ENCODE peak calls at places on chromosomes 4 and X, in seven cellular contexts. T, J, F, G, B, N and U are unnamed samples.

GRCh38 chrX:24221872-24222271 is 72.3 kb downstream of the ZFX start:
- DNase-seq in T (no peak), J (no peak), F (no peak), G (no peak), B (no peak), N (no peak), U (no peak)

GRCh38 chr4:105966046-105966445 is 70.8 kb downstream of the NPNT start:
- DNase-seq in T (peak; percentile 27), J (no peak), F (no peak), G (no peak), B (no peak), N (no peak), U (no peak)

GRCh38 chr4:173917255-173917960 is 366.1 kb downstream of the FBXO8 start:
- DNase-seq in T (peak; percentile 37), J (no peak), F (no peak), G (no peak), B (no peak), N (no peak), U (no peak)

GRCh38 chr4:145847764-145848163 is 90.9 kb downstream of the ZNF827 start:
- DNase-seq in T (no peak), J (no peak), F (no peak), G (no peak), B (no peak), N (no peak), U (no peak)

GRCh38 chrX:3244203-3244743 is 102.2 kb downstream of the MXRA5 start:
- DNase-seq in T (no peak), J (no peak), F (no peak), G (no peak), B (no peak), N (no peak), U (no peak)

GRCh38 chr4:161061046-161061445 is 1102.8 kb downstream of the FSTL5 start:
- DNase-seq in T (no peak), J (peak; percentile 1), F (no peak), G (no peak), B (no peak), N (no peak), U (no peak)

GRCh38 chr4:139532951-139533350 is 23.1 kb downstream of the SETD7 start:
- DNase-seq in T (no peak), J (no peak), F (no peak), G (no peak), B (no peak), N (no peak), U (no peak)

GRCh38 chrX:154714925-154715324 is 36.0 kb downstream of the GAB3 start:
- DNase-seq in T (peak; percentile 60), J (peak; percentile 63), F (peak; percentile 53), G (no peak), B (peak; percentile 62), N (peak; percentile 12), U (peak; percentile 23)

GRCh38 chr4:165440415-165440882 is 61.6 kb downstream of the CPE start:
- DNase-seq in T (peak; percentile 21), J (peak; percentile 36), F (peak; percentile 4), G (no peak), B (no peak), N (peak; percentile 23), U (peak; percentile 42)

GRCh38 chr4:176475091-176475490 is 155.3 kb downstream of the SPCS3 start:
- DNase-seq in T (no peak), J (no peak), F (no peak), G (no peak), B (no peak), N (no peak), U (no peak)

GRCh38 chrX:110146521-110146920 is 143.6 kb downstream of the TMEM164 start:
- DNase-seq in T (peak; percentile 65), J (peak; percentile 55), F (peak; percentile 55), G (peak; percentile 36), B (peak; percentile 66), N (peak; percentile 45), U (peak; percentile 8)

GRCh38 chr4:15110120-15110571 is 107.9 kb downstream of the CPEB2 start:
- DNase-seq in T (no peak), J (no peak), F (no peak), G (no peak), B (no peak), N (no peak), U (no peak)

GRCh38 chr4:133464311-133464710 is 315.2 kb downstream of the PCDH10 start:
- DNase-seq in T (no peak), J (no peak), F (no peak), G (no peak), B (no peak), N (no peak), U (no peak)

GRCh38 chr4:32102941-32103340 is 1382.8 kb downstream of the PCDH7 start:
- DNase-seq in T (no peak), J (no peak), F (no peak), G (no peak), B (no peak), N (no peak), U (no peak)

DNA sequence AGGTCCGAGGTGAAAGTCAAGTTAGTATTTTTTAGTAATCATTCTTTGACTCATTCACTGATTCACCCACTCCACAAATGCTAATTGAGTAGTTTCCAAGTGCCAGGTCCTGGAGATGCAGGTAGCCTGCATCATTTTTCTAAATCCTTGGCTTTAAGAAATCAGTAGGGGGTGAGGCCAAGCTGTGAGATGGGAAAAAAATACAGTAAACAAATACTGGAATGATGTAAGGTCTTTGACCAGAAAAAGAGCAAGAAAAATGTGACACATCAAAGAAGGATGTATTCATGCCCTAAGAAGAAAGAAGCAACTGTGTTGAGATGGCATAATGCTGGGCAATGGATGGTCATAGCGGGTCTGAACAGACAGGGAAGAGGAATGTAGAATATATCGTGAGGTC is 1386.6 kb downstream of the PCDH7 start:
- DNase-seq in T (no peak), J (no peak), F (peak; percentile 0), G (no peak), B (no peak), N (no peak), U (no peak)
- TF ChIP-seq REST in T (no peak), J (no peak), F (no peak), G (no peak), B (no peak), N (no peak), U (no peak)

GRCh38 chrX:127457161-127457560 is 595.0 kb downstream of the ACTRT1 start:
- DNase-seq in T (no peak), J (no peak), F (no peak), G (no peak), B (no peak), N (no peak), U (no peak)
- TF ChIP-seq REST in T (no peak), J (no peak), F (no peak), G (no peak), B (no peak), N (no peak), U (no peak)

GRCh38 chr4:82951196-82951595 is 50.7 kb downstream of the THAP9 start:
- DNase-seq in T (no peak), J (no peak), F (no peak), G (no peak), B (no peak), N (no peak), U (no peak)
- TF ChIP-seq REST in T (no peak), J (no peak), F (no peak), G (no peak), B (no peak), N (no peak), U (no peak)

GRCh38 chrX:115940888-115941332 is 229.6 kb upstream of the AGTR2 start:
- DNase-seq in T (peak; percentile 80), J (peak; percentile 78), F (no peak), G (no peak), B (no peak), N (peak; percentile 83), U (no peak)
- TF ChIP-seq REST in T (no peak), J (no peak), F (no peak), G (no peak), B (no peak), N (no peak), U (no peak)